ENCODE peak calls at places on chromosome X, in five cellular contexts. V is fibroblast of lung, G is WERI-Rb-1, Z is GM12865, B is AG09309. N is an unnamed sample.

GRCh38 chrX:24026403-24026801 is 584 bp downstream of the KLHL15 start:
- DNase-seq in V (no peak), G (no peak), Z (no peak), B (no peak), N (peak; percentile 37)

GRCh38 chrX:138945219-138945618 is 233.7 kb upstream of the FGF13 start:
- DNase-seq in V (peak; percentile 76), G (no peak), Z (no peak), B (peak; percentile 7), N (peak; percentile 23)

GRCh38 chrX:40471965-40472648 is 108.7 kb upstream of the ATP6AP2 start:
- DNase-seq in V (peak; percentile 83), G (peak; percentile 71), Z (peak; percentile 62), B (peak; percentile 25), N (peak; percentile 60)

GRCh38 chrX:13690836-13691235 is 1.9 kb downstream of the RAB9A start:
- DNase-seq in V (no peak), G (no peak), Z (peak; percentile 46), B (no peak), N (no peak)

GRCh38 chrX:21781525-21781924 is 23.6 kb upstream of the SMPX start:
- DNase-seq in V (peak; percentile 66), G (no peak), Z (peak; percentile 32), B (no peak), N (no peak)

GRCh38 chrX:124426824-124427223 is 80.5 kb downstream of the SH2D1A start:
- DNase-seq in V (no peak), G (no peak), Z (no peak), B (no peak), N (no peak)

GRCh38 chrX:153319295-153319694 is 2.3 kb downstream of the PNMA6F start:
- DNase-seq in V (no peak), G (no peak), Z (no peak), B (no peak), N (no peak)

GRCh38 chrX:47958943-47959342 is 44.8 kb downstream of the ZNF182 start:
- DNase-seq in V (no peak), G (no peak), Z (no peak), B (no peak), N (no peak)

GRCh38 chrX:123917069-123917468 is 44.4 kb upstream of the STAG2 start:
- DNase-seq in V (no peak), G (no peak), Z (no peak), B (no peak), N (peak; percentile 16)

GRCh38 chrX:49041683-49042529 is 1.3 kb downstream of the TFE3 start:
- DNase-seq in V (peak; percentile 69), G (peak; percentile 52), Z (peak; percentile 13), B (peak; percentile 25), N (peak; percentile 59)

GRCh38 chrX:57583477-57583876 is 8.3 kb upstream of the ZXDB start:
- DNase-seq in V (no peak), G (no peak), Z (no peak), B (no peak), N (no peak)

DNA sequence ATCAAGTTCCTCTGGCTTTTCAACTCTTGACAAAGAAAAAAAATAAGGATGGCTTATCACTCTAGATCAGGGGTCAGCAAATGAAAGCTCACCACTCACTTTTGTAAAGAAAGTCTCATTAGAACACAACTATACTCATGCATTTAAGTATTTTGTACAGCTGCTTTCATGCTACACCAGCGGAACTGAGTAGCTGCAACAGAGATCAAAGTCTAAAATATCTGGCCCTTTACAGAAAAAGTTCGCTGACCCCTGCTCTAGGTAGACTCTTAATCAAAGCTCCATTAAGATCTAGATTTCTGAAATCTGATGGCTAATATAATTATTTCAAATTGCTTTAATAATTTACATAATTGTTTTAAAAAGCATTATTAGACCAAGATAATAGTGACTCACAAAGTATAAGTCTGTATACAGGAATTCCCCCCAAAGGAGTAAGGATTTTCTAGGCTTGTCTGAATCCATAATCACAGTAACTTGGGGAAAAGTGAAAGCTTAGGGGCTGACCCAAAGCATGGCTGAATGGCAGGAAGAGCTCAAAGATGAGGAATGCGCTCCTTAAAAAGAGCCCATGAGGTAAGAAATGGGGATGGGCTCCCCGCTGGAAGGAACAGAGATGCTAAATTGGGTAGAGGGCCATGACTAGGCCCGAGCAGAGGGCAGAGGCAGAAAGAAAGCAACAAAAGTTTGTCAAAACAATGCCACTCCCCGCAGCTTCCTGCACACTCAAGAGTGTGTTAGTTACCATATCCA is 140.3 kb downstream of the SH3KBP1 start:
- DNase-seq in V (no peak), G (no peak), Z (no peak), B (no peak), N (no peak)
- H3K4me3 ChIP-seq in V (no peak overlapping the region), G (no peak overlapping the region), Z (peak overlapping the region; percentile 47), B (no peak overlapping the region), N (no peak overlapping the region)

DNA sequence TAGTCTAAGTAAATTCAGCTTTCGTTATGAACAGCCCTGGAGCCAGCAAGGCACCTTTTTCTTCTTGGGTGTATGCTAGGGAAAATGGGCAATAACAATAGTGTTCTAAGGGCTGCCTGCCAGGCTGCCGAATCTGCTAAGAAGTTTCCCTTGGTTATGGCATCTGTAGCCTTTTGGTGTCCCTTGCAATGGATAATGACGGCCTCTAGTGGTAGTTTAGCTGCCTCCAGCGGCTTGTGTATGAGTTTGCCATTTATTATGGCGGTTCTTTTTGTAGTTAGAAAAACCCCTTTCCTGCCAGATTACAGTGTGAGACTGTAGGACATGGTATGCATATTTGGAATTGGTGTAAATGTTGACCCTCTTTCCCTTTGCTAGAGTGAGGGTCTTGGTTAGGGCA is 78.9 kb upstream of the SPIN4 start:
- DNase-seq in V (no peak), G (no peak), Z (no peak), B (no peak), N (no peak)
- TF ChIP-seq CTCF in V (no peak), G (no peak), Z (no peak), B (no peak), N (no peak)

GRCh38 chrX:74291964-74292891 is 11.8 kb upstream of the ZCCHC13 start:
- DNase-seq in V (peak; percentile 85), G (peak; percentile 80), Z (peak; percentile 93), B (peak; percentile 58), N (peak; percentile 89)
- H3K4me3 ChIP-seq in V (peak overlapping the region; percentile 81), G (peak overlapping the region; percentile 51), Z (peak overlapping the region; percentile 74), B (peak overlapping the region; percentile 63), N (peak overlapping the region; percentile 81)

DNA sequence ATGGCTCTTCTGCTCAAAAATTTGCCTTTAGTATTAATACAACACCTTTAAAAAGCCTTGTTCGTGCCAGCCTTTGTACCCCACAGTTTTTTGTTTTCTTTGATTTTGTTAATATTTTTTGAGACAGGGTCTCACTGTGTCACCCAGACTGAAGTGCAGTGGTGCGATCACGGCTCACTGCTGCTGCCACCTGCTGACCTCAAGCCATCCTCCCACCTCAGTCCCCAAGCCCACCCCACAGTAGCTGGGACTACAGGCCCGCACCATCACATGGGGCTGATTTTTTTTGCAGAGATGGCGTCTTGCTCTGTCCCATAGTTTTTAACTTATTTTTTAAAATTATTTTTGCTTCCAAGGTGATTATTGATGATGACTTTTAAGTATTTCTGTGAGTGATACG is 134.0 kb downstream of the HTR2C start:
- DNase-seq in V (no peak), G (peak; percentile 35), Z (no peak), B (no peak), N (no peak)
- TF ChIP-seq CTCF in V (no peak), G (peak; percentile 79), Z (no peak), B (peak; percentile 30), N (no peak)

DNA sequence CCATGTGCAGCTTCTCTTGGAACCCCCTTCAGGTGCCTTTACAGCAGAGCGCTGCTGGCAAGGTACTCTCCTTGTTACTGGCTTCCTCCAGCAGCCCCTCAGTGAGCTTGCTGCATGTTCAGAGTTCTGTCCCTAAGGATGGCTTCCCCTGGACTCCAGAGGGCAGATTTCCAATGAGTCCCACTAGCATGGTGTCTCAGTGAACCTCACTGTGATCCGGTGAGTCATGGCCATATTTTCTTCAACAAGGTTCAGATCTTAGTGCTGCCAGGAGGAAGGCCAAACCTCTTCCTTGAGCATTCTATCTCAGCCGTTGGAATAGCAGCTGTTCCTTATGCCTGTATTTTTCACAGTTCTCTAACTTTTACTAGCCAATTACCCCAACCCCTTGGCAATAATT is 98.8 kb downstream of the CASK start:
- DNase-seq in V (peak; percentile 67), G (no peak), Z (no peak), B (no peak), N (peak; percentile 35)
- H3K4me3 ChIP-seq in V (no peak overlapping the region), G (no peak overlapping the region), Z (no peak overlapping the region), B (no peak overlapping the region), N (no peak overlapping the region)

DNA sequence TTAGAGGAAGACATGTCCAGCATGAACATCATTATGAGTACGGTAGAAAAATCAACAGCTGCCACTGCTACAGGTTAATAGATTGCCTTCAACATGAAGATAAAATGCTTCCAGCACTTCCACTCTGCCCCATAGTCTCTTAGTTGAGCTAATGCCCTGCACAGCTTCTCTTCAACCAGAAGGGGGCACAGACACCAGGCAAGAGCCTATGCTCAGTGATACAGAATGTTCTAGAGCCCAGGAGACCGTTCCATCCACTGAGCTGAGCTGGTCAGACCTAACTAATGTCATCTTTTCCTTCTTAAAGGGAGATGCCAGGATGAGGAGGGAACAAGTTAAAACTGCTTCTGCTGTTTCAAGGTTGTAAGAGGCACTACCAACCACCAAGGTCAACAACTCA is 42.2 kb downstream of the SMIM10L2A start:
- DNase-seq in V (no peak), G (no peak), Z (peak; percentile 16), B (no peak), N (peak; percentile 10)
- TF ChIP-seq CTCF in V (no peak), G (peak; percentile 26), Z (peak; percentile 35), B (peak; percentile 44), N (peak; percentile 48)

DNA sequence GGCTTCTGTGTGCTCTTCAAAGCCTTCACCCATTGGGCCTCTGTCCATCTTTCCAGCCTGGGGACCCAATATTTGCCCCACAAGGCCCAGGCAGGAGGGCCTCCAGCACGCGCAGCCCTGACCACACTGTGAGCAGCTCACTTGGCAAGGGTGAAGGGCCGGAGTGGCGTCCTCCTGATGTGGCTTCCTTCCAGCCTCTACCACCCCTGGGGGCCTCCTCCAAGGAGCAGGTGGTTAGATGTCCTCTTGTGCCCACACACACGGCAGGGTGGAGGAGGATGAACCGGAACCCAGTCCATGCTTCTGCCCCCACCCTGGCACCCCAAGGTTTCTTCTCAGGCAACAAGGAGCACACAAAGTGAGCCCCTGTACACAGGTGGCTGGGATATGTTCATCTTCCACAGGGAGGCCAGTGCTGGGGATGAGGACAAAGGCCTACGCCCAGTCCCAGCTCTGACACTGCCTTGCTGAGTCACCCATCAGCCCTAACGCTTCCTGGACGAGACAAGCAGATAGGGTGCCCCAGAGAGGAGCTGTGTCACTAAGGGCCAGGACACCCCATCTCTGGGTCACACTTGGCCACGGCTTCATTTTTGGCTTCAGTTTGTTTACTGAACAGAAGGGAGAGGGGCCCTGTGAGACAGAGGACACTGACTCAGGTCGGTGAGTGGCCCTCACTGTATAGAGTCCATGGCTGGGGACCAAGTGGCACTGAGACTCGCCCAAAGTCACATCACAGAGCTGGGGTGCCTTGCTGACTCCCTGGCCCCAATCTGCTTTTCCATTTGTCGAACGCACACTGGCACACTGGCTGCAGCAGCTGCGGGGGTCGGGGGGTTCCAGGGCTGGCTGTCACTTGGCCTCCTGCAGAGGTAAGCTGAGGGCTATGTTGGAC is 1.9 kb downstream of the UBL4A start:
- DNase-seq in V (no peak), G (no peak), Z (no peak), B (no peak), N (no peak)
- H3K4me3 ChIP-seq in V (no peak overlapping the region), G (no peak overlapping the region), Z (no peak overlapping the region), B (no peak overlapping the region), N (no peak overlapping the region)

GRCh38 chrX:96183843-96184242 is 500.8 kb upstream of the DIAPH2 start:
- DNase-seq in V (no peak), G (no peak), Z (no peak), B (no peak), N (peak; percentile 19)
- TF ChIP-seq CTCF in V (peak; percentile 22), G (peak; percentile 8), Z (no peak), B (peak; percentile 29), N (peak; percentile 49)